ENCODE peak calls at places on chromosomes 16 and 17, in five cellular contexts. One of them, this sample, is unnamed.

GRCh38 chr17:35745749-35746320 is 7.2 kb downstream of the GAS2L2 start:
- DNase-seq in Right ventricle myocardium superior: no peak
- DNase-seq in A549: no peak
- DNase-seq in WTC11: no peak
- DNase-seq in ovary: no peak
- DNase-seq in this sample: no peak

GRCh38 chr17:80104321-80104955 is 3.1 kb downstream of the GAA start:
- DNase-seq in A549: no peak
- DNase-seq in ovary: peak
- DNase-seq in WTC11: no peak
- DNase-seq in Right ventricle myocardium superior: no peak
- DNase-seq in this sample: peak

GRCh38 chr17:83053779-83054451 is 25.5 kb upstream of the METRNL start:
- DNase-seq in ovary: peak
- DNase-seq in A549: no peak
- DNase-seq in WTC11: no peak
- DNase-seq in Right ventricle myocardium superior: no peak
- DNase-seq in this sample: no peak

GRCh38 chr17:38572665-38573365 is 32.9 kb downstream of the SRCIN1 start:
- DNase-seq in Right ventricle myocardium superior: no peak
- DNase-seq in WTC11: peak
- DNase-seq in ovary: no peak
- DNase-seq in A549: peak
- DNase-seq in this sample: peak

GRCh38 chr17:183021-183420 is 1.6 kb upstream of the DOC2B start:
- DNase-seq in Right ventricle myocardium superior: no peak
- DNase-seq in ovary: no peak
- DNase-seq in WTC11: no peak
- DNase-seq in A549: no peak
- DNase-seq in this sample: no peak

GRCh38 chr17:73308017-73308823 is 3.6 kb downstream of the CDC42EP4 start:
- DNase-seq in A549: peak
- DNase-seq in Right ventricle myocardium superior: peak
- DNase-seq in WTC11: no peak
- DNase-seq in ovary: peak
- DNase-seq in this sample: no peak

GRCh38 chr17:55341432-55341831 is 76.7 kb downstream of the HLF start:
- DNase-seq in Right ventricle myocardium superior: no peak
- DNase-seq in ovary: no peak
- DNase-seq in WTC11: no peak
- DNase-seq in A549: no peak
- DNase-seq in this sample: no peak

GRCh38 chr16:79164378-79164720 is 436.2 kb downstream of the MAF start:
- DNase-seq in WTC11: no peak
- DNase-seq in A549: no peak
- DNase-seq in ovary: no peak
- DNase-seq in Right ventricle myocardium superior: no peak
- DNase-seq in this sample: peak

GRCh38 chr17:79946352-79947231 is 89.1 kb downstream of the TBC1D16 start:
- DNase-seq in A549: no peak
- DNase-seq in WTC11: no peak
- DNase-seq in Right ventricle myocardium superior: peak
- DNase-seq in ovary: no peak
- DNase-seq in this sample: peak

GRCh38 chr17:39527220-39527813 is 66.0 kb downstream of the CDK12 start:
- DNase-seq in Right ventricle myocardium superior: no peak
- DNase-seq in WTC11: no peak
- DNase-seq in ovary: no peak
- DNase-seq in A549: peak
- DNase-seq in this sample: no peak

GRCh38 chr17:72976971-72977767 is 115.3 kb downstream of the SLC39A11 start:
- DNase-seq in Right ventricle myocardium superior: peak
- DNase-seq in A549: peak
- DNase-seq in WTC11: no peak
- DNase-seq in ovary: peak
- DNase-seq in this sample: no peak

GRCh38 chr17:38768417-38768816 is 15.9 kb downstream of the PSMB3 start:
- DNase-seq in A549: no peak
- DNase-seq in WTC11: no peak
- DNase-seq in Right ventricle myocardium superior: no peak
- DNase-seq in ovary: no peak
- DNase-seq in this sample: no peak

GRCh38 chr17:41538565-41538991 is 10.5 kb upstream of the KRT19 start:
- DNase-seq in ovary: no peak
- DNase-seq in WTC11: no peak
- DNase-seq in Right ventricle myocardium superior: no peak
- DNase-seq in A549: no peak
- DNase-seq in this sample: no peak

GRCh38 chr17:75073618-75074047 is 14.1 kb upstream of the SLC16A5 start:
- DNase-seq in Right ventricle myocardium superior: no peak
- DNase-seq in ovary: no peak
- DNase-seq in A549: no peak
- DNase-seq in WTC11: no peak
- DNase-seq in this sample: no peak

GRCh38 chr17:77299256-77300015 is 158.7 kb downstream of the SEC14L1 start:
- DNase-seq in Right ventricle myocardium superior: no peak
- DNase-seq in ovary: no peak
- DNase-seq in A549: peak
- DNase-seq in WTC11: no peak
- DNase-seq in this sample: no peak

GRCh38 chr17:38571833-38572274 is 33.9 kb downstream of the SRCIN1 start:
- DNase-seq in A549: no peak
- DNase-seq in WTC11: no peak
- DNase-seq in ovary: no peak
- DNase-seq in Right ventricle myocardium superior: no peak
- DNase-seq in this sample: peak

GRCh38 chr16:2230376-2230775 is 5.9 kb upstream of the DNASE1L2 start:
- DNase-seq in Right ventricle myocardium superior: no peak
- DNase-seq in A549: no peak
- DNase-seq in ovary: no peak
- DNase-seq in WTC11: no peak
- DNase-seq in this sample: no peak

GRCh38 chr16:85673529-85674417 is 15.0 kb downstream of the GINS2 start:
- DNase-seq in ovary: peak
- DNase-seq in WTC11: no peak
- DNase-seq in A549: no peak
- DNase-seq in Right ventricle myocardium superior: peak
- DNase-seq in this sample: no peak

GRCh38 chr17:48307814-48308411 is 122.1 kb downstream of the SKAP1 start:
- DNase-seq in Right ventricle myocardium superior: peak
- DNase-seq in A549: peak
- DNase-seq in ovary: no peak
- DNase-seq in WTC11: peak
- DNase-seq in this sample: peak

GRCh38 chr17:27937026-27937546 is 43.9 kb upstream of the LYRM9 start:
- DNase-seq in ovary: no peak
- DNase-seq in A549: no peak
- DNase-seq in Right ventricle myocardium superior: no peak
- DNase-seq in WTC11: no peak
- DNase-seq in this sample: no peak

GRCh38 chr16:49350265-49351103 is 23.1 kb upstream of the C16orf78 start:
- DNase-seq in Right ventricle myocardium superior: peak
- DNase-seq in ovary: peak
- DNase-seq in WTC11: peak
- DNase-seq in A549: peak
- DNase-seq in this sample: peak

GRCh38 chr17:74918906-74919305 is 4.1 kb downstream of the USH1G start:
- DNase-seq in ovary: no peak
- DNase-seq in A549: no peak
- DNase-seq in Right ventricle myocardium superior: peak
- DNase-seq in WTC11: no peak
- DNase-seq in this sample: no peak

GRCh38 chr16:12157510-12158093 is 181.1 kb downstream of the SNX29 start:
- DNase-seq in A549: no peak
- DNase-seq in Right ventricle myocardium superior: no peak
- DNase-seq in ovary: no peak
- DNase-seq in WTC11: no peak
- DNase-seq in this sample: no peak

GRCh38 chr17:17843096-17843495 is 6.3 kb upstream of the SREBF1 start:
- DNase-seq in Right ventricle myocardium superior: no peak
- DNase-seq in A549: no peak
- DNase-seq in WTC11: no peak
- DNase-seq in ovary: no peak
- DNase-seq in this sample: no peak

GRCh38 chr17:75245011-75245410 is 16.4 kb downstream of the GGA3 start:
- DNase-seq in WTC11: no peak
- DNase-seq in ovary: no peak
- DNase-seq in Right ventricle myocardium superior: no peak
- DNase-seq in A549: no peak
- DNase-seq in this sample: no peak